ENCODE peak calls at places on chromosomes 7 and 10, in six cellular contexts. One of them, this sample, is unnamed.

GRCh38 chr7:126856691-126857291 is 395.9 kb downstream of the GRM8 start:
- DNase-seq in GM23248: peak
- DNase-seq in PC-3: peak
- DNase-seq in OCI-LY7: peak
- DNase-seq in SK-N-SH: no peak
- DNase-seq in MM.1S: peak
- DNase-seq in this sample: peak

GRCh38 chr10:68099736-68100135 is 9.6 kb upstream of the MYPN start:
- DNase-seq in GM23248: peak
- DNase-seq in PC-3: no peak
- DNase-seq in OCI-LY7: no peak
- DNase-seq in SK-N-SH: no peak
- DNase-seq in MM.1S: no peak
- DNase-seq in this sample: no peak

GRCh38 chr7:48154792-48155413 is 16.4 kb upstream of the ABCA13 start:
- DNase-seq in GM23248: peak
- DNase-seq in PC-3: peak
- DNase-seq in OCI-LY7: peak
- DNase-seq in SK-N-SH: peak
- DNase-seq in MM.1S: peak
- DNase-seq in this sample: peak

GRCh38 chr7:636396-636795 is 90.1 kb upstream of the DNAAF5 start:
- DNase-seq in GM23248: peak
- DNase-seq in PC-3: peak
- DNase-seq in OCI-LY7: no peak
- DNase-seq in SK-N-SH: no peak
- DNase-seq in MM.1S: no peak
- DNase-seq in this sample: peak

GRCh38 chr10:34001831-34002230 is 667.4 kb upstream of the NRP1 start:
- DNase-seq in GM23248: no peak
- DNase-seq in PC-3: no peak
- DNase-seq in OCI-LY7: no peak
- DNase-seq in SK-N-SH: no peak
- DNase-seq in MM.1S: no peak
- DNase-seq in this sample: no peak

GRCh38 chr10:127012071-127012768 is 107.0 kb downstream of the DOCK1 start:
- DNase-seq in GM23248: no peak
- DNase-seq in PC-3: no peak
- DNase-seq in OCI-LY7: no peak
- DNase-seq in SK-N-SH: no peak
- DNase-seq in MM.1S: no peak
- DNase-seq in this sample: no peak

GRCh38 chr10:97280783-97281182 is 11.7 kb downstream of the ARHGAP19 start:
- DNase-seq in GM23248: no peak
- DNase-seq in PC-3: no peak
- DNase-seq in OCI-LY7: no peak
- DNase-seq in SK-N-SH: no peak
- DNase-seq in MM.1S: no peak
- DNase-seq in this sample: no peak

GRCh38 chr10:809671-810350 is 120.3 kb upstream of the DIP2C start:
- DNase-seq in GM23248: no peak
- DNase-seq in PC-3: no peak
- DNase-seq in OCI-LY7: no peak
- DNase-seq in SK-N-SH: no peak
- DNase-seq in MM.1S: no peak
- DNase-seq in this sample: no peak

GRCh38 chr10:29204119-29204518 is 84.8 kb upstream of the LYZL1 start:
- DNase-seq in GM23248: no peak
- DNase-seq in PC-3: no peak
- DNase-seq in OCI-LY7: no peak
- DNase-seq in SK-N-SH: peak
- DNase-seq in MM.1S: no peak
- DNase-seq in this sample: no peak

GRCh38 chr10:47289921-47290320 is 10.1 kb upstream of the GDF10 start:
- DNase-seq in GM23248: no peak
- DNase-seq in PC-3: no peak
- DNase-seq in OCI-LY7: no peak
- DNase-seq in SK-N-SH: no peak
- DNase-seq in MM.1S: no peak
- DNase-seq in this sample: no peak

GRCh38 chr7:73892003-73892975 is 31.3 kb downstream of the TMEM270 start:
- DNase-seq in GM23248: peak
- DNase-seq in PC-3: peak
- DNase-seq in OCI-LY7: no peak
- DNase-seq in SK-N-SH: no peak
- DNase-seq in MM.1S: no peak
- DNase-seq in this sample: no peak

GRCh38 chr10:101286248-101287046 is 57.2 kb upstream of the LBX1 start:
- DNase-seq in GM23248: no peak
- DNase-seq in PC-3: no peak
- DNase-seq in OCI-LY7: no peak
- DNase-seq in SK-N-SH: no peak
- DNase-seq in MM.1S: no peak
- DNase-seq in this sample: no peak

GRCh38 chr7:37031571-37032257 is 307.4 kb upstream of the AOAH start:
- DNase-seq in GM23248: peak
- DNase-seq in PC-3: peak
- DNase-seq in OCI-LY7: no peak
- DNase-seq in SK-N-SH: no peak
- DNase-seq in MM.1S: no peak
- DNase-seq in this sample: peak

GRCh38 chr10:59234814-59235429 is 58.5 kb downstream of the PHYHIPL start:
- DNase-seq in GM23248: peak
- DNase-seq in PC-3: peak
- DNase-seq in OCI-LY7: peak
- DNase-seq in SK-N-SH: no peak
- DNase-seq in MM.1S: peak
- DNase-seq in this sample: peak

GRCh38 chr10:125559210-125559609 is 123.8 kb downstream of the TEX36 start:
- DNase-seq in GM23248: no peak
- DNase-seq in PC-3: no peak
- DNase-seq in OCI-LY7: no peak
- DNase-seq in SK-N-SH: no peak
- DNase-seq in MM.1S: peak
- DNase-seq in this sample: no peak

GRCh38 chr7:149286811-149287400 is 24.9 kb downstream of the ZNF783 start:
- DNase-seq in GM23248: peak
- DNase-seq in PC-3: peak
- DNase-seq in OCI-LY7: peak
- DNase-seq in SK-N-SH: no peak
- DNase-seq in MM.1S: no peak
- DNase-seq in this sample: no peak

GRCh38 chr10:126101744-126102143 is 205.4 kb downstream of the FANK1 start:
- DNase-seq in GM23248: no peak
- DNase-seq in PC-3: no peak
- DNase-seq in OCI-LY7: peak
- DNase-seq in SK-N-SH: no peak
- DNase-seq in MM.1S: no peak
- DNase-seq in this sample: no peak

GRCh38 chr10:97939446-97939990 is 89.9 kb downstream of the GOLGA7B start:
- DNase-seq in GM23248: no peak
- DNase-seq in PC-3: peak
- DNase-seq in OCI-LY7: no peak
- DNase-seq in SK-N-SH: no peak
- DNase-seq in MM.1S: no peak
- DNase-seq in this sample: no peak

GRCh38 chr10:123865880-123866279 is 25.7 kb downstream of the CPXM2 start:
- DNase-seq in GM23248: no peak
- DNase-seq in PC-3: no peak
- DNase-seq in OCI-LY7: no peak
- DNase-seq in SK-N-SH: no peak
- DNase-seq in MM.1S: no peak
- DNase-seq in this sample: no peak

GRCh38 chr10:78764846-78765430 is 303.8 kb upstream of the ZMIZ1 start:
- DNase-seq in GM23248: no peak
- DNase-seq in PC-3: no peak
- DNase-seq in OCI-LY7: no peak
- DNase-seq in SK-N-SH: no peak
- DNase-seq in MM.1S: no peak
- DNase-seq in this sample: no peak

GRCh38 chr10:26463986-26464385 is 25.8 kb downstream of the APBB1IP start:
- DNase-seq in GM23248: peak
- DNase-seq in PC-3: no peak
- DNase-seq in OCI-LY7: no peak
- DNase-seq in SK-N-SH: no peak
- DNase-seq in MM.1S: no peak
- DNase-seq in this sample: no peak

GRCh38 chr7:138891446-138891810 is 89.8 kb downstream of the KIAA1549 start:
- DNase-seq in GM23248: peak
- DNase-seq in PC-3: no peak
- DNase-seq in OCI-LY7: no peak
- DNase-seq in SK-N-SH: peak
- DNase-seq in MM.1S: no peak
- DNase-seq in this sample: no peak

DNA sequence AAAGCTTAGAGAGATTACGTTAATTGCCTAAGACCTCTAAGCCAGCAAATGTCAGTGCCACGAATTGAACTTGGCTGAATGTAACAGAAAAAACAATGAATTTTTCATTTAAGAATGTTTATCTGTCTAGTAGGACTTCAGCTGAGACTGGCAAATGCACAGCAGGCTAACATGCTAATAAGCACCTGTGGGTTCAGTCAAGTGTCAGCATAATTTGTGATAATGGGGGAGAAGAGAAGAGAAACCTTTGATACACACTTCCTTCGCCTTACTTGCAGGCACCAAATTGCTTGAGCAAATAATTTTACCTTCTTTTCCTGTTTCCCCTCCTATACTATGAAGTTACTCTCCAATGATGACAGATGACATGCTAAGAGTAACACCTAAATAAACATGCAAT is 1136.5 kb upstream of the SORCS1 start:
- DNase-seq in GM23248: no peak
- DNase-seq in PC-3: no peak
- DNase-seq in OCI-LY7: no peak
- DNase-seq in SK-N-SH: no peak
- DNase-seq in MM.1S: no peak
- DNase-seq in this sample: no peak
- TF ChIP-seq EZH2phosphoT487 in GM23248: no peak
- TF ChIP-seq EZH2phosphoT487 in PC-3: no peak
- TF ChIP-seq EZH2phosphoT487 in OCI-LY7: no peak
- TF ChIP-seq EZH2phosphoT487 in SK-N-SH: no peak
- TF ChIP-seq EZH2phosphoT487 in MM.1S: no peak
- TF ChIP-seq EZH2phosphoT487 in this sample: no peak

GRCh38 chr7:44131173-44132009 is 8.0 kb upstream of the POLD2 start:
- DNase-seq in GM23248: peak
- DNase-seq in PC-3: peak
- DNase-seq in OCI-LY7: peak
- DNase-seq in SK-N-SH: peak
- DNase-seq in MM.1S: peak
- DNase-seq in this sample: no peak

GRCh38 chr7:44124822-44125202 is 1.5 kb upstream of the POLD2 start:
- DNase-seq in GM23248: no peak
- DNase-seq in PC-3: no peak
- DNase-seq in OCI-LY7: no peak
- DNase-seq in SK-N-SH: no peak
- DNase-seq in MM.1S: no peak
- DNase-seq in this sample: no peak

GRCh38 chr7:44132039-44132438 is 8.7 kb upstream of the POLD2 start:
- DNase-seq in GM23248: peak
- DNase-seq in PC-3: no peak
- DNase-seq in OCI-LY7: no peak
- DNase-seq in SK-N-SH: no peak
- DNase-seq in MM.1S: no peak
- DNase-seq in this sample: no peak

GRCh38 chr7:44127161-44127560 is 3.8 kb upstream of the POLD2 start:
- DNase-seq in GM23248: no peak
- DNase-seq in PC-3: no peak
- DNase-seq in OCI-LY7: peak
- DNase-seq in SK-N-SH: no peak
- DNase-seq in MM.1S: no peak
- DNase-seq in this sample: no peak

DNA sequence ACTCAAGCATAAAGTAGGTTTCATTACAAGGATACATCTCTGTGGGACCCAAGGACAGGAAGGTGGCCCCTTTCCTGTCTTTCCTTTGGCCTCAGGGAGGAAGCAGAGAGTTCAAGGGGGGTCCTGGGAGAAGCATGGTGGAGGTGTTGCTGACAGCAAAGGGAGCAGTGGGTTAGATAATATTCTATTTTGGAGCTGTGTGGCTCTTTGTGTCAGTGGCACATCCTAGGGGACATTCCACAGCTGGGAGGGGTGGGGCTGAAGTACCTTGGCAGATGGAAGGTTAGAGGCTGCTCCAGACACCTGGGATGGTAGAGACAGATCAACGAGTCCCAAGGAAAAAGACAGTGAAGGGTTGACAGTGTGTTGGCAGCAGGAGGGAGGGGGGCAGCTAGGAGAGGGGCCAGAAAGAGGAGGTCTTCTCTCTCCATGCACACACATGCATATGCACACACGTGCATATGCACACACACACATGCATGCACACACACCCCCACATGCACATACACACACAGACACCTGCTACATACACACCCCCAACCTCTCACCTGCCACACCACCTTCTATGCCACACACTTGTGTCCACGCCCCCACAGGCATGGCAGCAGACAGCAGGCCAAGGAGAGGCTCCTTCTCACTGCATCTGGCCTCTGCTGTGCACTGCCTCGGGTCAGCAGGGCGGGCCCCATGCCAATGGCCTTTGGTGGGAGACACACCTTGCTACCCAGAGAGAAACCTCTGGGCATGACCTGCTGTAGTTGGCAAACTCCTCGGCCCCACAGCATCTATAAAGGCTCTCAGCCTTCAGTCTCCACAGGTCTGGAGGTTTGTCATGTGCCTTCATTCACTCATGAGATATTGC is 5.6 kb upstream of the POLD2 start:
- DNase-seq in GM23248: no peak
- DNase-seq in PC-3: no peak
- DNase-seq in OCI-LY7: no peak
- DNase-seq in SK-N-SH: no peak
- DNase-seq in MM.1S: no peak
- DNase-seq in this sample: no peak
- TF ChIP-seq EZH2phosphoT487 in GM23248: no peak
- TF ChIP-seq EZH2phosphoT487 in PC-3: no peak
- TF ChIP-seq EZH2phosphoT487 in OCI-LY7: no peak
- TF ChIP-seq EZH2phosphoT487 in SK-N-SH: no peak
- TF ChIP-seq EZH2phosphoT487 in MM.1S: no peak
- TF ChIP-seq EZH2phosphoT487 in this sample: no peak

DNA sequence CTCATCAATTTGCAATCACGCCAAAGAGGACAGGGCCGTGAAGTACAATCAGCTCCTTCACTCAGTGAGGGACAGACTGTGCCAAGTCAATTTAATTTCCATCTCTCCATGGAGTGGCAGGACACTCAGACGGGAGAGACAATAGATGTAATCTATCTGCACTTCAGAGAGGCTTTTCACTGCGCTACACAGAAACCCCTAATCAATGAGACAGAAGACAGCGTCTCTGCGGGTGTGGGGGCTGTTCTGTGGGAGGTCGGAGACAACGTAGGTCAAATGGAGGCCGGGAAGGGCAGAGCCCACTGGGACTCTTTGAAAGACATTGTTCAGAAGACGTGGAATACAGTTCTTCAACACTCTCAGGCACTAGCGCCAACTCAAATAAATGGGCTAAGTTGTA is 541.1 kb upstream of the ADARB2 start:
- DNase-seq in GM23248: no peak
- DNase-seq in PC-3: no peak
- DNase-seq in OCI-LY7: no peak
- DNase-seq in SK-N-SH: no peak
- DNase-seq in MM.1S: no peak
- DNase-seq in this sample: no peak
- TF ChIP-seq EZH2phosphoT487 in GM23248: no peak
- TF ChIP-seq EZH2phosphoT487 in PC-3: no peak
- TF ChIP-seq EZH2phosphoT487 in OCI-LY7: no peak
- TF ChIP-seq EZH2phosphoT487 in SK-N-SH: no peak
- TF ChIP-seq EZH2phosphoT487 in MM.1S: no peak
- TF ChIP-seq EZH2phosphoT487 in this sample: no peak

GRCh38 chr10:55091691-55092328 is 290.8 kb upstream of the PCDH15 start:
- DNase-seq in GM23248: peak
- DNase-seq in PC-3: peak
- DNase-seq in OCI-LY7: peak
- DNase-seq in SK-N-SH: peak
- DNase-seq in MM.1S: peak
- DNase-seq in this sample: no peak
- TF ChIP-seq EZH2phosphoT487 in GM23248: no peak
- TF ChIP-seq EZH2phosphoT487 in PC-3: no peak
- TF ChIP-seq EZH2phosphoT487 in OCI-LY7: no peak
- TF ChIP-seq EZH2phosphoT487 in SK-N-SH: no peak
- TF ChIP-seq EZH2phosphoT487 in MM.1S: no peak
- TF ChIP-seq EZH2phosphoT487 in this sample: no peak

This sample was measured in HCT116.